ENCODE peak calls at places on chromosomes 16 and 17, in four cellular contexts. One of them, this sample, is unnamed.

GRCh38 chr17:47281246-47281645 is 27.6 kb downstream of the ITGB3 start:
- DNase-seq in Peyer's patch: no peak
- DNase-seq in brain microvascular endothelial cell: no peak
- DNase-seq in lung: no peak
- DNase-seq in this sample: no peak

GRCh38 chr16:50292566-50292948 is 26.2 kb downstream of the ADCY7 start:
- DNase-seq in Peyer's patch: no peak
- DNase-seq in brain microvascular endothelial cell: no peak
- DNase-seq in lung: no peak
- DNase-seq in this sample: no peak

GRCh38 chr17:45266372-45266926 is 4.6 kb upstream of the SPATA32 start:
- DNase-seq in Peyer's patch: no peak
- DNase-seq in lung: no peak
- DNase-seq in brain microvascular endothelial cell: no peak
- DNase-seq in this sample: no peak

GRCh38 chr16:15880434-15880833 is 8.0 kb downstream of the CEP20 start:
- DNase-seq in lung: no peak
- DNase-seq in Peyer's patch: no peak
- DNase-seq in brain microvascular endothelial cell: no peak
- DNase-seq in this sample: no peak

GRCh38 chr16:75054556-75054947 is 55.7 kb downstream of the ZNRF1 start:
- DNase-seq in brain microvascular endothelial cell: no peak
- DNase-seq in Peyer's patch: no peak
- DNase-seq in lung: no peak
- DNase-seq in this sample: no peak

GRCh38 chr17:6797718-6798351 is 21.8 kb downstream of the FBXO39 start:
- DNase-seq in brain microvascular endothelial cell: no peak
- DNase-seq in lung: no peak
- DNase-seq in Peyer's patch: no peak
- DNase-seq in this sample: no peak

GRCh38 chr16:42069-42457 is 11.3 kb downstream of the POLR3K start:
- DNase-seq in lung: no peak
- DNase-seq in brain microvascular endothelial cell: no peak
- DNase-seq in Peyer's patch: no peak
- DNase-seq in this sample: no peak

GRCh38 chr16:6573577-6573976 is 759.1 kb upstream of the RBFOX1 start:
- DNase-seq in brain microvascular endothelial cell: no peak
- DNase-seq in Peyer's patch: peak
- DNase-seq in lung: no peak
- DNase-seq in this sample: no peak

GRCh38 chr17:73511716-73512115 is 132.5 kb downstream of the SDK2 start:
- DNase-seq in lung: no peak
- DNase-seq in brain microvascular endothelial cell: no peak
- DNase-seq in Peyer's patch: no peak
- DNase-seq in this sample: no peak

GRCh38 chr16:78325532-78325931 is 226.1 kb downstream of the WWOX start:
- DNase-seq in Peyer's patch: no peak
- DNase-seq in brain microvascular endothelial cell: no peak
- DNase-seq in lung: no peak
- DNase-seq in this sample: no peak

GRCh38 chr17:22221344-22221743 is 529.0 kb downstream of the KCNJ18 start:
- DNase-seq in lung: no peak
- DNase-seq in brain microvascular endothelial cell: no peak
- DNase-seq in Peyer's patch: no peak
- DNase-seq in this sample: no peak

GRCh38 chr16:86571197-86571915 is 4.7 kb downstream of the FOXC2 start:
- DNase-seq in Peyer's patch: no peak
- DNase-seq in brain microvascular endothelial cell: no peak
- DNase-seq in lung: no peak
- DNase-seq in this sample: no peak

GRCh38 chr16:30875881-30876791 is 17.7 kb downstream of the BCL7C start:
- DNase-seq in brain microvascular endothelial cell: no peak
- DNase-seq in lung: no peak
- DNase-seq in Peyer's patch: peak
- DNase-seq in this sample: no peak

GRCh38 chr17:62857526-62857925 is 49.4 kb upstream of the MARCHF10 start:
- DNase-seq in Peyer's patch: no peak
- DNase-seq in lung: no peak
- DNase-seq in brain microvascular endothelial cell: no peak
- DNase-seq in this sample: no peak

GRCh38 chr17:62862251-62862650 is 54.1 kb upstream of the MARCHF10 start:
- DNase-seq in brain microvascular endothelial cell: no peak
- DNase-seq in lung: no peak
- DNase-seq in Peyer's patch: no peak
- DNase-seq in this sample: no peak

GRCh38 chr17:62860962-62861873 is 53.1 kb upstream of the MARCHF10 start:
- DNase-seq in brain microvascular endothelial cell: no peak
- DNase-seq in lung: no peak
- DNase-seq in Peyer's patch: no peak
- DNase-seq in this sample: no peak

GRCh38 chr17:62856594-62856993 is 48.5 kb upstream of the MARCHF10 start:
- DNase-seq in lung: no peak
- DNase-seq in brain microvascular endothelial cell: no peak
- DNase-seq in Peyer's patch: no peak
- DNase-seq in this sample: no peak

GRCh38 chr17:62859146-62859545 is 51.0 kb upstream of the MARCHF10 start:
- DNase-seq in lung: no peak
- DNase-seq in brain microvascular endothelial cell: no peak
- DNase-seq in Peyer's patch: no peak
- DNase-seq in this sample: peak
- TF ChIP-seq CTCF in lung: no peak
- TF ChIP-seq CTCF in brain microvascular endothelial cell: no peak
- TF ChIP-seq CTCF in Peyer's patch: no peak
- TF ChIP-seq CTCF in this sample: no peak

GRCh38 chr17:64736804-64737492 is 74.8 kb upstream of the SMURF2 start:
- DNase-seq in lung: no peak
- DNase-seq in brain microvascular endothelial cell: peak
- DNase-seq in Peyer's patch: peak
- DNase-seq in this sample: no peak

GRCh38 chr17:64728041-64728695 is 66.1 kb upstream of the SMURF2 start:
- DNase-seq in lung: no peak
- DNase-seq in brain microvascular endothelial cell: no peak
- DNase-seq in Peyer's patch: no peak
- DNase-seq in this sample: no peak

GRCh38 chr17:64732336-64733006 is 70.4 kb upstream of the SMURF2 start:
- DNase-seq in brain microvascular endothelial cell: peak
- DNase-seq in Peyer's patch: no peak
- DNase-seq in lung: no peak
- DNase-seq in this sample: no peak
- H3K27ac ChIP-seq in brain microvascular endothelial cell: peak
- H3K27ac ChIP-seq in Peyer's patch: peak
- H3K27ac ChIP-seq in lung: peak
- H3K27ac ChIP-seq in this sample: no peak

GRCh38 chr17:67891481-67892119 is 66.3 kb downstream of the BPTF start:
- DNase-seq in lung: no peak
- DNase-seq in brain microvascular endothelial cell: peak
- DNase-seq in Peyer's patch: no peak
- DNase-seq in this sample: no peak
- TF ChIP-seq CTCF in lung: no peak
- TF ChIP-seq CTCF in brain microvascular endothelial cell: peak
- TF ChIP-seq CTCF in Peyer's patch: no peak
- TF ChIP-seq CTCF in this sample: no peak

DNA sequence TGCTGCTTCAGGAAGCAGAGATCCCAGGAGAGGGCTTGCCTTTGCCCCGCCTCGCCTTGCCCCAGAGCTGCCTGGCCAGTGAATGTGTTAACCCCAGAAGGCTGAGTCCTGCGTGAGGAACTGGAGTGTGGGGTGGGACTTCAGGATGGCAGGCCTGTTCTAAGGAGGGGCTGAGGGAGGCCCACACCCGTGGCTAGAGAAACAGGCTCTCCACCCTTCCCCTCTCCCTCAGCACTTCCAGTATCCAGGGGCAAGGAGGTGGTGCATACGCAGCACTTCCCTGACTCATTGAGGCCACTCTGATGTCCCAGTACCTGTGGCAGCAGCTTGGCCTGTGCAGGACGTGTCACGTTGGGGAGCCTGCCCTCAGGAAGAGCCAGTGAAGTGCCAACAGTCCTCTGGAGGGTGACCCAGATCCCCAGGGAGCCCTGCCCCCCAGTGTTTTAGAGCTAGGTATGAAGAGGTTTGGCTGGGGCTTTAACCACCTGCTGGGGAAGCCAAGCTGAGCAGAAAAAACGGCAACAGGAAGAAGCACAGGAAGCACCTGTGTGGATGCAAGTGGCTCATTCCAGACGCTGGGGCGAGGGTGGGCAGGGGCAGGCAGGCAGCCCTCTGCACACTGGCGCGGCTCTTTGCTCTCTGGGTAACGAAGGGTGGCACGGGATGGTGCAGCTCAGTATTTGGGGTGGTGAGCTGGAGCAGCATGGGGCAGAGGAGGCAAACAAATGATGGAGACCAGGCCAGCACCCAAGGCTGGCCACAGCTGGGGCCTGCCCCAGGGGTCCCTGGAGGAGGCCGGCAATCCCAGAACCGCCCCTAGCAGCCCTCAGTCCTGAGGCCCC is 14.7 kb upstream of the CTCF start:
- DNase-seq in Peyer's patch: no peak
- DNase-seq in lung: no peak
- DNase-seq in brain microvascular endothelial cell: no peak
- DNase-seq in this sample: no peak
- H3K27ac ChIP-seq in Peyer's patch: peak
- H3K27ac ChIP-seq in lung: peak
- H3K27ac ChIP-seq in brain microvascular endothelial cell: no peak
- H3K27ac ChIP-seq in this sample: no peak

GRCh38 chr17:43790311-43790940 is 10.2 kb downstream of the CFAP97D1 start:
- DNase-seq in lung: no peak
- DNase-seq in brain microvascular endothelial cell: no peak
- DNase-seq in Peyer's patch: no peak
- DNase-seq in this sample: no peak

GRCh38 chr17:43784068-43784467 is 3.8 kb downstream of the CFAP97D1 start:
- DNase-seq in brain microvascular endothelial cell: peak
- DNase-seq in lung: no peak
- DNase-seq in Peyer's patch: no peak
- DNase-seq in this sample: no peak

GRCh38 chr17:43784628-43785101 is 4.4 kb downstream of the CFAP97D1 start:
- DNase-seq in lung: no peak
- DNase-seq in brain microvascular endothelial cell: peak
- DNase-seq in Peyer's patch: no peak
- DNase-seq in this sample: no peak

GRCh38 chr17:43789482-43789881 is 9.2 kb downstream of the CFAP97D1 start:
- DNase-seq in Peyer's patch: no peak
- DNase-seq in brain microvascular endothelial cell: no peak
- DNase-seq in lung: no peak
- DNase-seq in this sample: no peak

DNA sequence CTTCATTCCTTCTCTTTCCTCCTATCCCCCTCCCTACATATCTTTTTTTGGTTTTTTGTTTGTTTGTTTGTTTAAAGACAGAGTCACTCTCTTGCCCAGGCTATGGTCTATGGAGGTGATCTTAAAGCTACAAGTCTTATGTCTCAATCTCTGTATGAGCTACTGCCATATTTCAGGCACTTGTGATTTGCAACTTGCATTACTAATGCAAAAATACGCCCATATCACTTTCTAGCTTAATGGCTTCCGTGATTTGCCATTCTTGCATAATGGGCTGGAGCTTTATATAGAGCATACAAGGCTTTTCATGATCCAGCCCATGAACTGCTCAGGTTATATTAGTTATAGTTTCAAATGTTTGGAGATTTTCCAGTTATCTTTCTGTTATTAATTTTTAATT is 7.5 kb downstream of the CFAP97D1 start:
- DNase-seq in brain microvascular endothelial cell: no peak
- DNase-seq in lung: no peak
- DNase-seq in Peyer's patch: no peak
- DNase-seq in this sample: no peak
- TF ChIP-seq CTCF in brain microvascular endothelial cell: no peak
- TF ChIP-seq CTCF in lung: no peak
- TF ChIP-seq CTCF in Peyer's patch: no peak
- TF ChIP-seq CTCF in this sample: no peak

GRCh38 chr17:55411463-55411855 is 10.2 kb downstream of the MMD start:
- DNase-seq in lung: no peak
- DNase-seq in brain microvascular endothelial cell: no peak
- DNase-seq in Peyer's patch: no peak
- DNase-seq in this sample: no peak
- H3K27ac ChIP-seq in lung: no peak
- H3K27ac ChIP-seq in brain microvascular endothelial cell: no peak
- H3K27ac ChIP-seq in Peyer's patch: no peak
- H3K27ac ChIP-seq in this sample: no peak

GRCh38 chr16:28280881-28281836 is 11.2 kb upstream of the SBK1 start:
- DNase-seq in Peyer's patch: no peak
- DNase-seq in lung: no peak
- DNase-seq in brain microvascular endothelial cell: no peak
- DNase-seq in this sample: no peak
- TF ChIP-seq CTCF in Peyer's patch: no peak
- TF ChIP-seq CTCF in lung: no peak
- TF ChIP-seq CTCF in brain microvascular endothelial cell: no peak
- TF ChIP-seq CTCF in this sample: no peak

GRCh38 chr16:81443688-81444447 is 740 bp upstream of the CMIP start:
- DNase-seq in brain microvascular endothelial cell: no peak
- DNase-seq in Peyer's patch: no peak
- DNase-seq in lung: no peak
- DNase-seq in this sample: peak
- H3K27ac ChIP-seq in brain microvascular endothelial cell: peak
- H3K27ac ChIP-seq in Peyer's patch: peak
- H3K27ac ChIP-seq in lung: peak
- H3K27ac ChIP-seq in this sample: peak

GRCh38 chr17:37888881-37889280 is 35.3 kb upstream of the TBC1D3K start:
- DNase-seq in lung: no peak
- DNase-seq in Peyer's patch: no peak
- DNase-seq in brain microvascular endothelial cell: no peak
- DNase-seq in this sample: no peak

GRCh38 chr17:37884516-37884915 is 39.7 kb upstream of the TBC1D3K start:
- DNase-seq in lung: no peak
- DNase-seq in brain microvascular endothelial cell: no peak
- DNase-seq in Peyer's patch: no peak
- DNase-seq in this sample: no peak

GRCh38 chr17:37885136-37885535 is 39.1 kb upstream of the TBC1D3K start:
- DNase-seq in lung: no peak
- DNase-seq in Peyer's patch: no peak
- DNase-seq in brain microvascular endothelial cell: no peak
- DNase-seq in this sample: no peak
- TF ChIP-seq CTCF in lung: no peak
- TF ChIP-seq CTCF in Peyer's patch: no peak
- TF ChIP-seq CTCF in brain microvascular endothelial cell: no peak
- TF ChIP-seq CTCF in this sample: no peak

This sample was measured in tibial artery.